ENCODE peak calls at places on chromosomes 11 and 22, in six cellular contexts. One of them, this sample, is unnamed.

GRCh38 chr11:65790104-65790901 is 3.4 kb downstream of the OVOL1 start:
- DNase-seq in upper lobe of right lung: no peak
- DNase-seq in activated CD4-positive, alpha-beta T cell treated with anti-CD3 and anti-CD28 coated beads, Interleukin-2, amount 50 U/mL, for 48 hours: no peak
- DNase-seq in AG04450: no peak
- DNase-seq in activated T-helper 9 cell treated with anti-CD3 and anti-CD28 coated beads, Interleukin-2, amount 50 U/mL, for 16 hours: no peak
- DNase-seq in NAMALWA: no peak
- DNase-seq in this sample: no peak

GRCh38 chr11:33545941-33546340 is 154.7 kb downstream of the C11orf91 start:
- DNase-seq in activated CD4-positive, alpha-beta T cell treated with anti-CD3 and anti-CD28 coated beads, Interleukin-2, amount 50 U/mL, for 48 hours: no peak
- DNase-seq in AG04450: no peak
- DNase-seq in activated T-helper 9 cell treated with anti-CD3 and anti-CD28 coated beads, Interleukin-2, amount 50 U/mL, for 16 hours: no peak
- DNase-seq in upper lobe of right lung: no peak
- DNase-seq in NAMALWA: no peak
- DNase-seq in this sample: no peak

GRCh38 chr11:120546312-120547205 is 35.0 kb downstream of the GRIK4 start:
- DNase-seq in NAMALWA: no peak
- DNase-seq in activated T-helper 9 cell treated with anti-CD3 and anti-CD28 coated beads, Interleukin-2, amount 50 U/mL, for 16 hours: no peak
- DNase-seq in AG04450: peak
- DNase-seq in upper lobe of right lung: no peak
- DNase-seq in activated CD4-positive, alpha-beta T cell treated with anti-CD3 and anti-CD28 coated beads, Interleukin-2, amount 50 U/mL, for 48 hours: no peak
- DNase-seq in this sample: peak

GRCh38 chr22:19466126-19466716 is 12.8 kb downstream of the UFD1 start:
- DNase-seq in activated CD4-positive, alpha-beta T cell treated with anti-CD3 and anti-CD28 coated beads, Interleukin-2, amount 50 U/mL, for 48 hours: no peak
- DNase-seq in AG04450: no peak
- DNase-seq in upper lobe of right lung: no peak
- DNase-seq in NAMALWA: no peak
- DNase-seq in activated T-helper 9 cell treated with anti-CD3 and anti-CD28 coated beads, Interleukin-2, amount 50 U/mL, for 16 hours: no peak
- DNase-seq in this sample: no peak

GRCh38 chr11:2928605-2929510 is at the start of gene PHLDA2:
- DNase-seq in AG04450: peak
- DNase-seq in activated CD4-positive, alpha-beta T cell treated with anti-CD3 and anti-CD28 coated beads, Interleukin-2, amount 50 U/mL, for 48 hours: peak
- DNase-seq in activated T-helper 9 cell treated with anti-CD3 and anti-CD28 coated beads, Interleukin-2, amount 50 U/mL, for 16 hours: peak
- DNase-seq in upper lobe of right lung: peak
- DNase-seq in NAMALWA: no peak
- DNase-seq in this sample: no peak

GRCh38 chr22:26487996-26488395 is 4.3 kb downstream of the SRRD start:
- DNase-seq in upper lobe of right lung: no peak
- DNase-seq in AG04450: no peak
- DNase-seq in activated CD4-positive, alpha-beta T cell treated with anti-CD3 and anti-CD28 coated beads, Interleukin-2, amount 50 U/mL, for 48 hours: no peak
- DNase-seq in NAMALWA: peak
- DNase-seq in activated T-helper 9 cell treated with anti-CD3 and anti-CD28 coated beads, Interleukin-2, amount 50 U/mL, for 16 hours: no peak
- DNase-seq in this sample: no peak

GRCh38 chr11:13291361-13291760 is 13.8 kb downstream of the BMAL1 start:
- DNase-seq in upper lobe of right lung: no peak
- DNase-seq in activated CD4-positive, alpha-beta T cell treated with anti-CD3 and anti-CD28 coated beads, Interleukin-2, amount 50 U/mL, for 48 hours: no peak
- DNase-seq in NAMALWA: no peak
- DNase-seq in activated T-helper 9 cell treated with anti-CD3 and anti-CD28 coated beads, Interleukin-2, amount 50 U/mL, for 16 hours: no peak
- DNase-seq in AG04450: no peak
- DNase-seq in this sample: no peak

GRCh38 chr11:44596541-44597276 is 31.2 kb downstream of the CD82 start:
- DNase-seq in NAMALWA: peak
- DNase-seq in activated T-helper 9 cell treated with anti-CD3 and anti-CD28 coated beads, Interleukin-2, amount 50 U/mL, for 16 hours: peak
- DNase-seq in upper lobe of right lung: no peak
- DNase-seq in AG04450: no peak
- DNase-seq in activated CD4-positive, alpha-beta T cell treated with anti-CD3 and anti-CD28 coated beads, Interleukin-2, amount 50 U/mL, for 48 hours: peak
- DNase-seq in this sample: no peak

GRCh38 chr11:82465481-82465880 is 268.2 kb downstream of the FAM181B start:
- DNase-seq in activated CD4-positive, alpha-beta T cell treated with anti-CD3 and anti-CD28 coated beads, Interleukin-2, amount 50 U/mL, for 48 hours: no peak
- DNase-seq in NAMALWA: no peak
- DNase-seq in AG04450: no peak
- DNase-seq in activated T-helper 9 cell treated with anti-CD3 and anti-CD28 coated beads, Interleukin-2, amount 50 U/mL, for 16 hours: no peak
- DNase-seq in upper lobe of right lung: no peak
- DNase-seq in this sample: no peak